ENCODE peak calls at places on chromosome 22, in six cellular contexts. N is HTR-8/SVneo; P is stimulated activated CD4-positive, alpha-beta T cell treated with anti-CD3 and anti-CD28 coated beads, TNF-alpha, amount 100 ng/mL, for 24 hours; V is NCI-H1092 treated with DMSO at 0.1 percent for 48 hours; T is EH; L is ELR. Z is an unnamed sample.

GRCh38 chr22:47322854-47323253 is 560.4 kb downstream of the TBC1D22A start:
- DNase-seq in N (no peak), P (no peak), V (peak), T (no peak), L (no peak), Z (no peak)

GRCh38 chr22:28019881-28020861 is 101.1 kb upstream of the PITPNB start:
- DNase-seq in N (peak), P (peak), V (peak), T (peak), L (peak), Z (peak)

GRCh38 chr22:19448076-19448607 is 631 bp upstream of the C22orf39 start:
- DNase-seq in N (peak), P (no peak), V (peak), T (peak), L (peak), Z (no peak)

GRCh38 chr22:49532831-49533802 is 294.6 kb downstream of the BRD1 start:
- DNase-seq in N (no peak), P (no peak), V (peak), T (no peak), L (no peak), Z (no peak)

GRCh38 chr22:35928273-35928798 is 100.3 kb downstream of the RBFOX2 start:
- DNase-seq in N (no peak), P (no peak), V (no peak), T (no peak), L (no peak), Z (no peak)

GRCh38 chr22:20205964-20206708 is 55.3 kb upstream of the CCDC188 start:
- DNase-seq in N (peak), P (peak), V (no peak), T (peak), L (peak), Z (peak)

GRCh38 chr22:45507798-45508197 is 5.1 kb downstream of the FBLN1 start:
- DNase-seq in N (no peak), P (no peak), V (no peak), T (no peak), L (no peak), Z (no peak)

GRCh38 chr22:22746963-22747933 is 102.8 kb downstream of the GGTLC2 start:
- DNase-seq in N (no peak), P (no peak), V (no peak), T (no peak), L (no peak), Z (no peak)

GRCh38 chr22:50326225-50326958 is 420 bp downstream of the DENND6B start:
- DNase-seq in N (no peak), P (no peak), V (no peak), T (no peak), L (no peak), Z (no peak)

GRCh38 chr22:47192651-47193437 is 430.4 kb downstream of the TBC1D22A start:
- DNase-seq in N (no peak), P (peak), V (no peak), T (no peak), L (no peak), Z (peak)

GRCh38 chr22:39428597-39429071 is 28.2 kb upstream of the MGAT3 start:
- DNase-seq in N (peak), P (no peak), V (no peak), T (peak), L (no peak), Z (no peak)

GRCh38 chr22:22033803-22034468 is 51.3 kb upstream of the TOP3B start:
- DNase-seq in N (no peak), P (no peak), V (no peak), T (no peak), L (no peak), Z (no peak)

GRCh38 chr22:29798318-29798717 is 31.1 kb downstream of the UQCR10 start:
- DNase-seq in N (no peak), P (no peak), V (no peak), T (no peak), L (peak), Z (no peak)

GRCh38 chr22:36470994-36471331 is 10.5 kb downstream of the TXN2 start:
- DNase-seq in N (no peak), P (no peak), V (no peak), T (peak), L (peak), Z (no peak)

GRCh38 chr22:24985824-24986214 is 33.3 kb downstream of the KIAA1671 start:
- DNase-seq in N (peak), P (no peak), V (no peak), T (no peak), L (peak), Z (no peak)

GRCh38 chr22:37746366-37747089 is 49.7 kb downstream of the TRIOBP start:
- DNase-seq in N (no peak), P (peak), V (peak), T (peak), L (peak), Z (no peak)

GRCh38 chr22:45682069-45682468 is 10.4 kb downstream of the ATXN10 start:
- DNase-seq in N (no peak), P (no peak), V (no peak), T (no peak), L (peak), Z (no peak)

GRCh38 chr22:35561796-35562526 is 21.3 kb downstream of the RASD2 start:
- DNase-seq in N (peak), P (no peak), V (no peak), T (peak), L (peak), Z (no peak)

GRCh38 chr22:27648074-27648473 is 153.5 kb downstream of the MN1 start:
- DNase-seq in N (no peak), P (no peak), V (no peak), T (no peak), L (no peak), Z (no peak)

GRCh38 chr22:20602589-20603164 is 95.3 kb downstream of the MED15 start:
- DNase-seq in N (no peak), P (no peak), V (peak), T (no peak), L (no peak), Z (no peak)

GRCh38 chr22:32544953-32545558 is 70.4 kb downstream of the FBXO7 start:
- DNase-seq in N (no peak), P (no peak), V (no peak), T (peak), L (no peak), Z (no peak)

GRCh38 chr22:37747090-37747714 is 50.4 kb downstream of the TRIOBP start:
- DNase-seq in N (peak), P (no peak), V (no peak), T (peak), L (peak), Z (no peak)

GRCh38 chr22:44380716-44381500 is 68.2 kb upstream of the SHISAL1 start:
- DNase-seq in N (no peak), P (no peak), V (peak), T (no peak), L (no peak), Z (no peak)

GRCh38 chr22:43131773-43132501 is 11.3 kb downstream of the MCAT start:
- DNase-seq in N (no peak), P (no peak), V (no peak), T (no peak), L (no peak), Z (no peak)

GRCh38 chr22:47247609-47248240 is 485.3 kb downstream of the TBC1D22A start:
- DNase-seq in N (no peak), P (no peak), V (no peak), T (no peak), L (no peak), Z (no peak)

GRCh38 chr22:23639661-23640060 is 7.5 kb upstream of the DRICH1 start:
- DNase-seq in N (no peak), P (no peak), V (no peak), T (no peak), L (no peak), Z (no peak)

Z was measured in NCI-H526.